ENCODE peak calls at places on chromosomes 2 and 18, in ten cellular contexts. One of them, this sample, is unnamed.

GRCh38 chr2:64105676-64106461 is 38.4 kb downstream of the PELI1 start:
- DNase-seq in BJ: no peak
- DNase-seq in CD8-positive, alpha-beta memory T cell: no peak
- DNase-seq in GM13977: no peak
- DNase-seq in stimulated activated CD4-positive, alpha-beta T cell treated with anti-CD3 and anti-CD28 coated beads, Interleukin-15, amount 100 ng/mL, for 24 hours: no peak
- DNase-seq in hypothalamus: no peak
- DNase-seq in T follicular helper cell: no peak
- DNase-seq in fibroblast of pulmonary artery: no peak
- DNase-seq in OCI-LY7: no peak
- DNase-seq in AG10803: no peak
- DNase-seq in this sample: no peak

GRCh38 chr2:85257359-85258193 is 70.2 kb downstream of the TGOLN2 start:
- DNase-seq in BJ: no peak
- DNase-seq in GM13977: no peak
- DNase-seq in T follicular helper cell: no peak
- DNase-seq in AG10803: peak; percentile 46
- DNase-seq in CD8-positive, alpha-beta memory T cell: no peak
- DNase-seq in fibroblast of pulmonary artery: no peak
- DNase-seq in hypothalamus: no peak
- DNase-seq in OCI-LY7: no peak
- DNase-seq in stimulated activated CD4-positive, alpha-beta T cell treated with anti-CD3 and anti-CD28 coated beads, Interleukin-15, amount 100 ng/mL, for 24 hours: no peak
- DNase-seq in this sample: no peak

GRCh38 chr2:32377928-32378327 is 21.1 kb downstream of the BIRC6 start:
- DNase-seq in fibroblast of pulmonary artery: no peak
- DNase-seq in OCI-LY7: no peak
- DNase-seq in T follicular helper cell: no peak
- DNase-seq in stimulated activated CD4-positive, alpha-beta T cell treated with anti-CD3 and anti-CD28 coated beads, Interleukin-15, amount 100 ng/mL, for 24 hours: no peak
- DNase-seq in AG10803: no peak
- DNase-seq in CD8-positive, alpha-beta memory T cell: no peak
- DNase-seq in GM13977: no peak
- DNase-seq in hypothalamus: no peak
- DNase-seq in BJ: no peak
- DNase-seq in this sample: no peak

GRCh38 chr2:77428946-77429345 is 93.2 kb downstream of the LRRTM4 start:
- DNase-seq in CD8-positive, alpha-beta memory T cell: no peak
- DNase-seq in GM13977: no peak
- DNase-seq in fibroblast of pulmonary artery: no peak
- DNase-seq in BJ: no peak
- DNase-seq in hypothalamus: no peak
- DNase-seq in T follicular helper cell: no peak
- DNase-seq in OCI-LY7: no peak
- DNase-seq in stimulated activated CD4-positive, alpha-beta T cell treated with anti-CD3 and anti-CD28 coated beads, Interleukin-15, amount 100 ng/mL, for 24 hours: no peak
- DNase-seq in AG10803: no peak
- DNase-seq in this sample: no peak

GRCh38 chr2:38465789-38466127 is 88.7 kb upstream of the ATL2 start:
- DNase-seq in CD8-positive, alpha-beta memory T cell: no peak
- DNase-seq in stimulated activated CD4-positive, alpha-beta T cell treated with anti-CD3 and anti-CD28 coated beads, Interleukin-15, amount 100 ng/mL, for 24 hours: peak; percentile 20
- DNase-seq in OCI-LY7: peak; percentile 88
- DNase-seq in AG10803: peak; percentile 18
- DNase-seq in fibroblast of pulmonary artery: peak; percentile 39
- DNase-seq in T follicular helper cell: no peak
- DNase-seq in BJ: no peak
- DNase-seq in hypothalamus: no peak
- DNase-seq in GM13977: peak; percentile 66
- DNase-seq in this sample: peak; percentile 36

GRCh38 chr18:27954226-27954625 is 222.7 kb downstream of the CDH2 start:
- DNase-seq in OCI-LY7: no peak
- DNase-seq in CD8-positive, alpha-beta memory T cell: no peak
- DNase-seq in fibroblast of pulmonary artery: peak; percentile 85
- DNase-seq in GM13977: no peak
- DNase-seq in AG10803: peak; percentile 26
- DNase-seq in hypothalamus: no peak
- DNase-seq in BJ: no peak
- DNase-seq in stimulated activated CD4-positive, alpha-beta T cell treated with anti-CD3 and anti-CD28 coated beads, Interleukin-15, amount 100 ng/mL, for 24 hours: no peak
- DNase-seq in T follicular helper cell: no peak
- DNase-seq in this sample: no peak

GRCh38 chr2:60629263-60629662 is 75.8 kb upstream of the BCL11A start:
- DNase-seq in stimulated activated CD4-positive, alpha-beta T cell treated with anti-CD3 and anti-CD28 coated beads, Interleukin-15, amount 100 ng/mL, for 24 hours: no peak
- DNase-seq in CD8-positive, alpha-beta memory T cell: no peak
- DNase-seq in T follicular helper cell: no peak
- DNase-seq in BJ: no peak
- DNase-seq in OCI-LY7: no peak
- DNase-seq in hypothalamus: no peak
- DNase-seq in GM13977: no peak
- DNase-seq in fibroblast of pulmonary artery: no peak
- DNase-seq in AG10803: no peak
- DNase-seq in this sample: no peak

GRCh38 chr2:135948141-135948540 is 37.3 kb downstream of the DARS1 start:
- DNase-seq in CD8-positive, alpha-beta memory T cell: no peak
- DNase-seq in fibroblast of pulmonary artery: no peak
- DNase-seq in hypothalamus: no peak
- DNase-seq in T follicular helper cell: no peak
- DNase-seq in BJ: no peak
- DNase-seq in stimulated activated CD4-positive, alpha-beta T cell treated with anti-CD3 and anti-CD28 coated beads, Interleukin-15, amount 100 ng/mL, for 24 hours: no peak
- DNase-seq in GM13977: no peak
- DNase-seq in AG10803: no peak
- DNase-seq in OCI-LY7: no peak
- DNase-seq in this sample: no peak

GRCh38 chr2:230870544-230871360 is 6.0 kb downstream of the ITM2C start:
- DNase-seq in GM13977: no peak
- DNase-seq in CD8-positive, alpha-beta memory T cell: no peak
- DNase-seq in AG10803: no peak
- DNase-seq in hypothalamus: no peak
- DNase-seq in T follicular helper cell: no peak
- DNase-seq in BJ: no peak
- DNase-seq in stimulated activated CD4-positive, alpha-beta T cell treated with anti-CD3 and anti-CD28 coated beads, Interleukin-15, amount 100 ng/mL, for 24 hours: no peak
- DNase-seq in OCI-LY7: no peak
- DNase-seq in fibroblast of pulmonary artery: no peak
- DNase-seq in this sample: no peak

GRCh38 chr2:200578778-200579177 is 7.0 kb upstream of the AOX1 start:
- DNase-seq in OCI-LY7: peak; percentile 19
- DNase-seq in AG10803: peak; percentile 40
- DNase-seq in stimulated activated CD4-positive, alpha-beta T cell treated with anti-CD3 and anti-CD28 coated beads, Interleukin-15, amount 100 ng/mL, for 24 hours: no peak
- DNase-seq in GM13977: no peak
- DNase-seq in fibroblast of pulmonary artery: peak; percentile 75
- DNase-seq in T follicular helper cell: no peak
- DNase-seq in CD8-positive, alpha-beta memory T cell: no peak
- DNase-seq in BJ: no peak
- DNase-seq in hypothalamus: no peak
- DNase-seq in this sample: no peak